ENCODE peak calls at places on chromosomes 7 and 10, in eight cellular contexts. E is fibroblast of mammary gland; I is NB4; X is SK-N-SH; N is CD8-positive, alpha-beta T cell; O is cardiac muscle cell; L is sigmoid colon; G is bronchial epithelial cell. D is an unnamed sample.

GRCh38 chr10:79203014-79203675 is 134.4 kb downstream of the ZMIZ1 start:
- DNase-seq in E (no peak), I (no peak), X (no peak), N (no peak), O (no peak), L (no peak), G (no peak), D (no peak)

GRCh38 chr10:74967850-74968620 is 141.6 kb downstream of the KAT6B start:
- DNase-seq in E (no peak), I (peak; percentile 62), X (no peak), N (peak; percentile 32), O (no peak), L (no peak), G (peak; percentile 35), D (no peak)

GRCh38 chr10:11782793-11783557 is 40.2 kb upstream of the PROSER2 start:
- DNase-seq in E (peak; percentile 56), I (peak; percentile 63), X (peak; percentile 61), N (no peak), O (peak; percentile 71), L (no peak), G (peak; percentile 73), D (peak; percentile 74)

GRCh38 chr10:91545817-91546216 is 87.1 kb downstream of the PPP1R3C start:
- DNase-seq in E (no peak), I (no peak), X (no peak), N (no peak), O (no peak), L (no peak), G (no peak), D (no peak)

GRCh38 chr10:28853195-28853594 is 175.9 kb downstream of the BAMBI start:
- DNase-seq in E (no peak), I (no peak), X (no peak), N (no peak), O (peak; percentile 89), L (no peak), G (no peak), D (no peak)

GRCh38 chr10:122468923-122469781 is 7.8 kb downstream of the HTRA1 start:
- DNase-seq in E (peak; percentile 100), I (peak; percentile 91), X (no peak), N (no peak), O (peak; percentile 91), L (no peak), G (peak; percentile 98), D (no peak)

GRCh38 chr7:32335107-32335506 is 155.1 kb downstream of the LSM5 start:
- DNase-seq in E (peak; percentile 37), I (peak; percentile 33), X (no peak), N (no peak), O (peak; percentile 8), L (no peak), G (peak; percentile 79), D (no peak)

GRCh38 chr10:4067552-4068254 is 282.7 kb upstream of the KLF6 start:
- DNase-seq in E (no peak), I (peak; percentile 54), X (no peak), N (no peak), O (peak; percentile 29), L (no peak), G (peak; percentile 59), D (no peak)

GRCh38 chr10:75238182-75239180 is 2.7 kb upstream of the COMTD1 start:
- DNase-seq in E (no peak), I (peak; percentile 28), X (peak; percentile 66), N (no peak), O (no peak), L (peak; percentile 56), G (no peak), D (peak; percentile 72)

GRCh38 chr7:132836746-132837145 is 245.1 kb downstream of the CHCHD3 start:
- DNase-seq in E (peak; percentile 71), I (no peak), X (no peak), N (no peak), O (peak; percentile 31), L (no peak), G (peak; percentile 16), D (no peak)

GRCh38 chr7:12821746-12822145 is 134.3 kb downstream of the ARL4A start:
- DNase-seq in E (no peak), I (no peak), X (no peak), N (no peak), O (no peak), L (no peak), G (no peak), D (no peak)

GRCh38 chr7:88789480-88790064 is 6.0 kb downstream of the TEX47 start:
- DNase-seq in E (peak; percentile 33), I (peak; percentile 27), X (peak; percentile 4), N (no peak), O (peak; percentile 29), L (no peak), G (peak; percentile 42), D (no peak)

GRCh38 chr7:117065585-117066150 is 112.4 kb downstream of the ST7 start:
- DNase-seq in E (no peak), I (no peak), X (no peak), N (no peak), O (no peak), L (no peak), G (no peak), D (no peak)

GRCh38 chr10:8113616-8114015 is 59.1 kb downstream of the GATA3 start:
- DNase-seq in E (no peak), I (no peak), X (no peak), N (no peak), O (no peak), L (no peak), G (no peak), D (peak; percentile 41)

GRCh38 chr10:8112942-8113442 is 58.5 kb downstream of the GATA3 start:
- DNase-seq in E (no peak), I (no peak), X (no peak), N (no peak), O (no peak), L (no peak), G (no peak), D (no peak)

GRCh38 chr10:8116474-8116873 is 62.0 kb downstream of the GATA3 start:
- DNase-seq in E (no peak), I (no peak), X (peak; percentile 55), N (no peak), O (no peak), L (no peak), G (no peak), D (no peak)

GRCh38 chr10:8114741-8115340 is 60.4 kb downstream of the GATA3 start:
- DNase-seq in E (no peak), I (no peak), X (no peak), N (no peak), O (no peak), L (no peak), G (no peak), D (no peak)

GRCh38 chr10:8112230-8112915 is 57.9 kb downstream of the GATA3 start:
- DNase-seq in E (no peak), I (no peak), X (peak; percentile 40), N (no peak), O (no peak), L (no peak), G (no peak), D (no peak)
- H3K4me3 ChIP-seq in E (no peak overlapping the region), I (no peak overlapping the region), X (no peak overlapping the region), N (no peak overlapping the region), O (no peak overlapping the region), L (no peak overlapping the region), G (no peak overlapping the region), D (no peak overlapping the region)

DNA sequence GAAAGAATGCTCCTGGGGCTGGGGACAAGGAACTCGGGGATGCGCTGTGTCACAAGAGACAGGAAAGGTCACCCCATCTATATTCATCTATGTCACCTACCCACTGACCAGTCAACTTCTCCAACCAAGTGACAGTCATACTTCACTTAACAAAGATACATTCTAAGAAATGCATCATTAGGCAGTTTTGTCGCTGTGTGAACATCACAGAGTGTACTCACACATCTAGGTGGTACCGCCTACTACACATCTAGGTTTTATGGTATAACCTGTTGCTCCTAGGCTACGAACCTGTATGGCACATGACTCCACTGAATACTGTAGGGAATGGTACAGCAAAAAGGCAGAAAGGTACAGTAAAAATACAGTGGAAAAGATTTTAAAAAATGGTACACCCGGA is 3.8 kb upstream of the ADAM12 start:
- DNase-seq in E (no peak), I (no peak), X (no peak), N (no peak), O (no peak), L (no peak), G (no peak), D (no peak)
- H3K4me3 ChIP-seq in E (no peak overlapping the region), I (no peak overlapping the region), X (no peak overlapping the region), N (no peak overlapping the region), O (no peak overlapping the region), L (no peak overlapping the region), G (no peak overlapping the region), D (no peak overlapping the region)

GRCh38 chr10:27344568-27345454 is 104.2 kb upstream of the ACBD5 start:
- DNase-seq in E (no peak), I (no peak), X (no peak), N (no peak), O (no peak), L (no peak), G (no peak), D (peak; percentile 22)

GRCh38 chr10:27345455-27345909 is 104.9 kb upstream of the ACBD5 start:
- DNase-seq in E (no peak), I (peak; percentile 66), X (no peak), N (no peak), O (no peak), L (no peak), G (no peak), D (no peak)

DNA sequence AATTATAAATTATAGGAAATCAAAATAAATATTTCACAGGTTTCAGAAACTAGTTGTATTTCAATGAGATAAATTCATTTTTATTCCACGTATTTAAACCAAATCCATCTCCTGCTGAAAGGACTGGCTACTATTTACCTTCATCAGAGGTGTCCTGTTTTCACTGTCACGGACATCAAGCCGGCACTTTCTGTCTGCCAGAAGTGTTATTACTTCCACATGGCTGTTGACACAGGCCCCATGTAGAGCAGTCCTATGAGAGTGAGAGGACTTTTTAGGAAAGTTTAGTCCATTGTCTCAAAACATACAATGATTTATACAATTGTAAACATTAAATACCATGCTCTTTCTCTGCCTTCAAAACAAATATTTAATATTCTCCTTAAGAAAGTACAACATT is 100.4 kb upstream of the ACBD5 start:
- DNase-seq in E (no peak), I (no peak), X (no peak), N (no peak), O (no peak), L (no peak), G (no peak), D (no peak)
- H3K4me3 ChIP-seq in E (no peak overlapping the region), I (no peak overlapping the region), X (no peak overlapping the region), N (no peak overlapping the region), O (no peak overlapping the region), L (no peak overlapping the region), G (no peak overlapping the region), D (no peak overlapping the region)

GRCh38 chr7:123998921-123999320 is 33.9 kb downstream of the TMEM229A start:
- DNase-seq in E (no peak), I (peak; percentile 73), X (no peak), N (no peak), O (no peak), L (no peak), G (no peak), D (no peak)
- H3K4me3 ChIP-seq in E (no peak overlapping the region), I (no peak overlapping the region), X (no peak overlapping the region), N (no peak overlapping the region), O (no peak overlapping the region), L (no peak overlapping the region), G (no peak overlapping the region), D (no peak overlapping the region)

GRCh38 chr10:116613486-116613885 is 7.3 kb upstream of the PNLIPRP2 start:
- DNase-seq in E (no peak), I (no peak), X (no peak), N (no peak), O (no peak), L (no peak), G (no peak), D (no peak)
- H3K4me3 ChIP-seq in E (no peak overlapping the region), I (no peak overlapping the region), X (no peak overlapping the region), N (no peak overlapping the region), O (no peak overlapping the region), L (no peak overlapping the region), G (no peak overlapping the region), D (no peak overlapping the region)

D was measured in H7.